ENCODE peak calls at places on chromosomes 4 and X, in seven cellular contexts. M is GM12891; C is omental fat pad; A is T-helper 2 cell; G is CD4-positive, alpha-beta T cell; D is stimulated activated CD8-positive, alpha-beta memory T cell treated with anti-CD3 and anti-CD28 coated beads, Interleukin-7, amount 100 ng/mL, for 24 hours; J is HT-29. N is an unnamed sample.

GRCh38 chrX:73785493-73785892 is 222.5 kb downstream of the CHIC1 start:
- DNase-seq in G (no peak), C (no peak), M (no peak), D (no peak), A (no peak), J (no peak), N (no peak)

GRCh38 chr4:121764702-121765367 is at the start of gene SMIM43:
- DNase-seq in J (no peak), C (no peak), A (no peak), M (no peak), G (no peak), D (no peak), N (no peak)

GRCh38 chr4:78204176-78204575 is 147.1 kb downstream of the FRAS1 start:
- DNase-seq in G (no peak), J (no peak), C (no peak), A (no peak), D (no peak), M (no peak), N (no peak)

GRCh38 chr4:8307714-8308113 is 38.2 kb downstream of the HTRA3 start:
- DNase-seq in J (no peak), C (no peak), G (no peak), M (no peak), A (no peak), D (no peak), N (no peak)

GRCh38 chr4:85825937-85826678 is 351.2 kb downstream of the ARHGAP24 start:
- DNase-seq in M (no peak), J (peak), C (no peak), A (no peak), D (no peak), G (no peak), N (no peak)

GRCh38 chr4:147594107-147594506 is 23.1 kb upstream of the TMEM184C start:
- DNase-seq in C (no peak), M (no peak), J (no peak), G (no peak), D (no peak), A (no peak), N (no peak)

GRCh38 chr4:41839945-41840854 is 91.7 kb upstream of the PHOX2B start:
- DNase-seq in M (no peak), A (no peak), C (no peak), D (no peak), J (peak), G (no peak), N (no peak)

GRCh38 chrX:54213603-54214002 is 30.5 kb upstream of the FAM120C start:
- DNase-seq in M (no peak), C (no peak), D (no peak), A (no peak), G (no peak), J (no peak), N (no peak)

GRCh38 chrX:10086683-10087082 is 70.1 kb upstream of the CLCN4 start:
- DNase-seq in G (no peak), C (no peak), A (no peak), D (no peak), J (no peak), M (no peak), N (no peak)

GRCh38 chrX:10636337-10636736 is 16.0 kb upstream of the MID1 start:
- DNase-seq in J (peak), D (no peak), M (no peak), G (no peak), A (no peak), C (no peak), N (no peak)

GRCh38 chrX:71181910-71182799 is 37.5 kb downstream of the NLGN3 start:
- DNase-seq in G (peak), A (peak), D (peak), M (peak), J (peak), C (peak), N (peak)

GRCh38 chr4:1053080-1053661 is 41.7 kb downstream of the FGFRL1 start:
- DNase-seq in C (no peak), D (no peak), G (no peak), A (no peak), J (no peak), M (no peak), N (no peak)

GRCh38 chr4:26248647-26249046 is 72.2 kb upstream of the RBPJ start:
- DNase-seq in A (no peak), J (no peak), C (no peak), M (no peak), G (no peak), D (no peak), N (no peak)

GRCh38 chrX:20217279-20217678 is 49.4 kb downstream of the RPS6KA3 start:
- DNase-seq in J (peak), M (no peak), C (no peak), A (no peak), D (no peak), G (no peak), N (no peak)

GRCh38 chr4:78242071-78242470 is 184.9 kb downstream of the FRAS1 start:
- DNase-seq in M (no peak), J (no peak), C (no peak), D (no peak), G (no peak), A (no peak), N (no peak)

GRCh38 chr4:154416183-154416543 is 75.4 kb downstream of the DCHS2 start:
- DNase-seq in G (no peak), J (peak), M (no peak), A (no peak), C (no peak), D (no peak), N (no peak)

GRCh38 chr4:98341309-98341708 is 80.1 kb downstream of the RAP1GDS1 start:
- DNase-seq in J (no peak), D (no peak), C (no peak), M (no peak), G (no peak), A (no peak), N (no peak)

GRCh38 chrX:139187738-139188137 is 342.8 kb upstream of the F9 start:
- DNase-seq in M (no peak), A (no peak), G (no peak), D (no peak), C (no peak), J (no peak), N (no peak)

GRCh38 chr4:149980941-149981340 is 97.3 kb upstream of the DCLK2 start:
- DNase-seq in C (no peak), M (no peak), J (peak), D (peak), A (peak), G (peak), N (no peak)

GRCh38 chr4:40418430-40419230 is 83.5 kb downstream of the CHRNA9 start:
- DNase-seq in C (no peak), M (no peak), G (no peak), J (peak), D (no peak), A (no peak), N (no peak)

GRCh38 chrX:56729152-56729557 is at the start of gene NBDY:
- DNase-seq in D (no peak), G (peak), M (no peak), A (no peak), C (peak), J (peak), N (no peak)

GRCh38 chrX:47091149-47091775 is 13.0 kb downstream of the RGN start:
- DNase-seq in C (no peak), G (no peak), D (no peak), J (no peak), A (no peak), M (no peak), N (no peak)

GRCh38 chrX:93420090-93420489 is 253.3 kb downstream of the NAP1L3 start:
- DNase-seq in C (no peak), G (no peak), D (no peak), M (no peak), A (no peak), J (no peak), N (no peak)

GRCh38 chrX:132631579-132632232 is 142.9 kb upstream of the MBNL3 start:
- DNase-seq in C (no peak), A (no peak), D (no peak), G (no peak), J (peak), M (no peak), N (no peak)

GRCh38 chrX:10235851-10236250 is 79.1 kb downstream of the CLCN4 start:
- DNase-seq in M (no peak), J (no peak), G (no peak), C (no peak), A (no peak), D (no peak), N (no peak)

GRCh38 chr4:158936238-158936637 is 166.6 kb upstream of the RAPGEF2 start:
- DNase-seq in C (no peak), G (no peak), A (no peak), D (no peak), J (no peak), M (no peak), N (no peak)

GRCh38 chr4:77699731-77700210 is 94.2 kb downstream of the CXCL13 start:
- DNase-seq in G (no peak), C (no peak), M (no peak), D (no peak), A (no peak), J (peak), N (no peak)

GRCh38 chrX:46547857-46548256 is 2.6 kb upstream of the ZNF674 start:
- DNase-seq in A (no peak), G (no peak), M (no peak), J (no peak), D (no peak), C (no peak), N (no peak)

GRCh38 chr4:8279321-8280157 is 10.0 kb downstream of the HTRA3 start:
- DNase-seq in J (no peak), C (no peak), M (no peak), D (no peak), A (no peak), G (no peak), N (no peak)

GRCh38 chr4:140567722-140568121 is 1.0 kb downstream of the UCP1 start:
- DNase-seq in C (no peak), M (no peak), G (no peak), D (no peak), J (no peak), A (no peak), N (no peak)

GRCh38 chr4:165151734-165152133 is 39.1 kb upstream of the TMEM192 start:
- DNase-seq in G (no peak), J (no peak), D (no peak), M (no peak), A (no peak), C (no peak), N (no peak)

GRCh38 chr4:141636077-141636770 is at the start of gene IL15:
- DNase-seq in C (peak), G (peak), D (no peak), A (peak), J (peak), M (peak), N (peak)

GRCh38 chr4:40564004-40564403 is 65.7 kb downstream of the RBM47 start:
- DNase-seq in D (no peak), M (no peak), J (no peak), C (no peak), A (no peak), G (no peak), N (no peak)

GRCh38 chrX:2523911-2524310 is 23.1 kb upstream of the DHRSX start:
- DNase-seq in D (no peak), J (no peak), M (no peak), A (no peak), C (no peak), G (no peak), N (no peak)

GRCh38 chr4:648579-649292 is 23.4 kb downstream of the PDE6B start:
- DNase-seq in J (no peak), C (no peak), M (no peak), G (no peak), D (no peak), A (no peak), N (no peak)

GRCh38 chr4:150114641-150115040 is 36.4 kb downstream of the DCLK2 start:
- DNase-seq in J (no peak), G (no peak), M (no peak), D (no peak), C (no peak), A (no peak), N (no peak)

GRCh38 chr4:8821151-8821950 is 50.3 kb downstream of the HMX1 start:
- DNase-seq in M (no peak), G (no peak), D (no peak), A (no peak), J (no peak), C (peak), N (no peak)